ENCODE peak calls at places on chromosomes 3 and 15, in six cellular contexts. S is hepatocyte; J is activated CD4-positive, alpha-beta memory T cell treated with anti-CD3 and anti-CD28 coated beads for 36 hours; K is A549; D is fibroblast of mammary gland; V is HFF-Myc. Q is an unnamed sample.
A peak's percentile ranks its signal among the peaks of the same experiment; 100 is the strongest.

GRCh38 chr3:51245871-51246270 is 139.2 kb upstream of the MANF start:
- DNase-seq in D (no peak), V (no peak), S (no peak), K (no peak), J (no peak), Q (no peak)

GRCh38 chr15:56484284-56484683 is 19.3 kb upstream of the MNS1 start:
- DNase-seq in S (no peak), D (no peak), J (no peak), K (no peak), V (no peak), Q (no peak)

GRCh38 chr15:40823572-40824343 is 4.8 kb downstream of the PPP1R14D start:
- DNase-seq in J (no peak), K (no peak), D (no peak), V (no peak), S (no peak), Q (no peak)

GRCh38 chr3:159266779-159267178 is 464.9 kb downstream of the MFSD1 start:
- DNase-seq in S (peak; percentile 58), K (peak; percentile 61), D (peak; percentile 41), V (no peak), J (peak; percentile 19), Q (no peak)

GRCh38 chr3:150631515-150632221 is 28.5 kb downstream of the SELENOT start:
- DNase-seq in S (no peak), K (no peak), V (no peak), J (no peak), D (no peak), Q (no peak)

GRCh38 chr3:5218815-5219214 is 31.3 kb downstream of the EDEM1 start:
- DNase-seq in D (peak; percentile 28), V (no peak), J (no peak), S (no peak), K (no peak), Q (no peak)

GRCh38 chr3:119149484-119149883 is 3.5 kb downstream of the TEX55 start:
- DNase-seq in K (peak; percentile 75), S (no peak), J (no peak), D (peak; percentile 72), V (no peak), Q (no peak)

GRCh38 chr15:32838338-32838737 is 120.5 kb downstream of the GREM1 start:
- DNase-seq in S (no peak), D (peak; percentile 14), K (no peak), V (no peak), J (no peak), Q (no peak)

GRCh38 chr3:36868614-36869436 is 76.0 kb downstream of the TRANK1 start:
- DNase-seq in V (peak; percentile 54), J (peak; percentile 60), D (peak; percentile 66), S (peak; percentile 72), K (peak; percentile 69), Q (peak; percentile 65)

GRCh38 chr15:33720952-33721351 is 247.3 kb upstream of the CHRM5 start:
- DNase-seq in D (peak; percentile 95), S (no peak), V (peak; percentile 66), K (peak; percentile 18), J (no peak), Q (no peak)

GRCh38 chr3:42176635-42177034 is 85.5 kb downstream of the TRAK1 start:
- DNase-seq in K (no peak), D (no peak), S (no peak), J (no peak), V (no peak), Q (no peak)

GRCh38 chr3:47716656-47717055 is 65.0 kb downstream of the SMARCC1 start:
- DNase-seq in S (no peak), D (no peak), J (no peak), K (no peak), V (no peak), Q (no peak)

GRCh38 chr15:68488290-68488689 is 56.3 kb upstream of the ITGA11 start:
- DNase-seq in D (no peak), V (no peak), S (no peak), J (no peak), K (no peak), Q (no peak)

GRCh38 chr3:39664931-39665330 is 144.5 kb upstream of the MYRIP start:
- DNase-seq in V (no peak), K (no peak), S (no peak), J (no peak), D (no peak), Q (no peak)

GRCh38 chr3:175932586-175932985 is 1073.5 kb downstream of the NAALADL2 start:
- DNase-seq in D (peak; percentile 52), V (no peak), J (no peak), K (no peak), S (no peak), Q (no peak)

GRCh38 chr15:65337436-65338070 is 33.1 kb downstream of the RNU5B-1 start:
- DNase-seq in V (no peak), J (no peak), S (no peak), K (no peak), D (no peak), Q (no peak)

GRCh38 chr15:97978408-97979130 is 18.1 kb downstream of the ARRDC4 start:
- DNase-seq in J (no peak), K (no peak), V (no peak), D (peak; percentile 54), S (peak; percentile 42), Q (no peak)

GRCh38 chr15:29736745-29737023 is 85.6 kb downstream of the TJP1 start:
- DNase-seq in J (no peak), K (peak; percentile 94), D (peak; percentile 52), V (no peak), S (peak; percentile 49), Q (no peak)

GRCh38 chr15:89494941-89495637 is 1.3 kb downstream of the RHCG start:
- DNase-seq in K (peak; percentile 62), V (no peak), J (peak; percentile 59), S (no peak), D (peak; percentile 32), Q (no peak)

GRCh38 chr15:70921297-70921696 is 28.7 kb downstream of the LRRC49 start:
- DNase-seq in V (no peak), S (no peak), D (no peak), J (no peak), K (no peak), Q (no peak)

GRCh38 chr3:194272221-194272620 is 78.9 kb downstream of the CPN2 start:
- DNase-seq in D (no peak), J (peak; percentile 5), S (no peak), V (no peak), K (no peak), Q (no peak)

GRCh38 chr3:174097686-174098085 is 700.1 kb downstream of the NLGN1 start:
- DNase-seq in V (no peak), D (no peak), J (no peak), S (no peak), K (no peak), Q (no peak)

GRCh38 chr3:41112466-41112865 is 86.8 kb upstream of the CTNNB1 start:
- DNase-seq in S (no peak), V (no peak), K (no peak), D (no peak), J (no peak), Q (no peak)

GRCh38 chr15:39301589-39301999 is 279.3 kb upstream of the THBS1 start:
- DNase-seq in V (no peak), J (no peak), K (peak; percentile 5), D (peak; percentile 92), S (no peak), Q (no peak)

GRCh38 chr3:99851955-99852354 is 34.3 kb downstream of the CMSS1 start:
- DNase-seq in K (no peak), V (no peak), D (no peak), S (no peak), J (no peak), Q (no peak)

GRCh38 chr15:71078506-71079207 is 36.6 kb upstream of the THSD4 start:
- DNase-seq in D (no peak), J (no peak), K (no peak), V (no peak), S (no peak), Q (no peak)

GRCh38 chr15:69087581-69087980 is 72.9 kb upstream of the GLCE start:
- DNase-seq in D (no peak), V (no peak), K (no peak), S (no peak), J (no peak), Q (no peak)

GRCh38 chr15:47415539-47415971 is 301.8 kb upstream of the SEMA6D start:
- DNase-seq in J (no peak), V (no peak), K (no peak), D (no peak), S (no peak), Q (no peak)

GRCh38 chr3:141367038-141367730 is 1.1 kb upstream of the ZBTB38 start:
- DNase-seq in D (peak; percentile 100), S (peak; percentile 31), V (peak; percentile 99), J (no peak), K (peak; percentile 85), Q (no peak)

GRCh38 chr3:134231131-134231530 is 19.5 kb downstream of the RYK start:
- DNase-seq in J (no peak), V (no peak), S (no peak), K (no peak), D (no peak), Q (no peak)

Q was measured in CD8-positive, alpha-beta T cell.